ENCODE peak calls at places on chromosomes 13 and 19, in seven cellular contexts. X is upper lobe of right lung; N is CD8-positive, alpha-beta memory T cell; V is right lobe of liver; O is adrenal gland; W is body of pancreas; D is aorta. K is an unnamed sample.

GRCh38 chr13:27359203-27359821 is 65.1 kb upstream of the GTF3A start:
- DNase-seq in X (peak; percentile 77), N (peak; percentile 31), V (peak; percentile 71), O (peak; percentile 83), W (peak; percentile 74), D (peak; percentile 86), K (peak; percentile 81)

GRCh38 chr19:21848706-21849105 is 12.7 kb upstream of the ZNF43 start:
- DNase-seq in X (no peak), N (no peak), V (no peak), O (no peak), W (peak; percentile 23), D (no peak), K (no peak)

GRCh38 chr19:28966737-28967401 is 246.1 kb downstream of the UQCRFS1 start:
- DNase-seq in X (no peak), N (no peak), V (no peak), O (no peak), W (no peak), D (no peak), K (no peak)

GRCh38 chr13:65508745-65509144 is 1721.4 kb downstream of the PCDH9 start:
- DNase-seq in X (no peak), N (no peak), V (no peak), O (no peak), W (no peak), D (no peak), K (no peak)

GRCh38 chr19:47766359-47766620 is 12.2 kb upstream of the SELENOW start:
- DNase-seq in X (no peak), N (no peak), V (no peak), O (no peak), W (no peak), D (no peak), K (no peak)

GRCh38 chr13:34124912-34125311 is 307.0 kb downstream of the RFC3 start:
- DNase-seq in X (no peak), N (no peak), V (no peak), O (no peak), W (peak; percentile 20), D (no peak), K (no peak)

GRCh38 chr13:41652735-41653361 is 195.5 kb downstream of the RGCC start:
- DNase-seq in X (no peak), N (peak; percentile 22), V (no peak), O (no peak), W (peak; percentile 21), D (no peak), K (peak; percentile 32)

GRCh38 chr19:15393963-15394362 is 14.4 kb upstream of the AKAP8 start:
- DNase-seq in X (no peak), N (no peak), V (no peak), O (no peak), W (no peak), D (no peak), K (no peak)

GRCh38 chr19:39083983-39084731 is at the start of gene ACP7:
- DNase-seq in X (no peak), N (peak; percentile 22), V (no peak), O (no peak), W (peak; percentile 24), D (no peak), K (no peak)

GRCh38 chr19:49382639-49383038 is 5.4 kb upstream of the KASH5 start:
- DNase-seq in X (no peak), N (no peak), V (no peak), O (no peak), W (no peak), D (no peak), K (no peak)

GRCh38 chr19:30704716-30705115 is 332.5 kb downstream of the ZNF536 start:
- DNase-seq in X (no peak), N (no peak), V (no peak), O (no peak), W (no peak), D (no peak), K (no peak)

GRCh38 chr13:65789815-65790214 is 1440.3 kb downstream of the PCDH9 start:
- DNase-seq in X (no peak), N (no peak), V (no peak), O (no peak), W (no peak), D (no peak), K (no peak)

GRCh38 chr13:68927387-68928026 is 1180.1 kb upstream of the ATXN8OS start:
- DNase-seq in X (no peak), N (no peak), V (no peak), O (peak; percentile 55), W (no peak), D (no peak), K (peak; percentile 60)

GRCh38 chr13:99894835-99895427 is 76.6 kb downstream of the ZIC5 start:
- DNase-seq in X (no peak), N (no peak), V (no peak), O (no peak), W (no peak), D (no peak), K (no peak)

GRCh38 chr13:91313103-91313502 is 34.4 kb upstream of the MIR17HG start:
- DNase-seq in X (no peak), N (peak; percentile 26), V (no peak), O (no peak), W (no peak), D (no peak), K (peak; percentile 49)

GRCh38 chr19:6925801-6926751 is 38.7 kb downstream of the ADGRE1 start:
- DNase-seq in X (no peak), N (no peak), V (no peak), O (no peak), W (no peak), D (no peak), K (no peak)

GRCh38 chr19:51317968-51318367 is 6.5 kb downstream of the IGLON5 start:
- DNase-seq in X (no peak), N (no peak), V (no peak), O (no peak), W (no peak), D (no peak), K (no peak)

GRCh38 chr19:55082023-55082851 is 6.6 kb downstream of the EPS8L1 start:
- DNase-seq in X (no peak), N (peak; percentile 21), V (no peak), O (peak; percentile 66), W (no peak), D (no peak), K (peak; percentile 82)

GRCh38 chr13:42548731-42549554 is 25.0 kb upstream of the TNFSF11 start:
- DNase-seq in X (no peak), N (no peak), V (peak; percentile 52), O (no peak), W (no peak), D (no peak), K (no peak)

GRCh38 chr19:38455031-38455430 is 21.5 kb downstream of the RYR1 start:
- DNase-seq in X (no peak), N (no peak), V (no peak), O (no peak), W (no peak), D (no peak), K (no peak)

GRCh38 chr19:18438331-18439024 is 545 bp upstream of the ISYNA1 start:
- DNase-seq in X (no peak), N (no peak), V (no peak), O (peak; percentile 87), W (peak; percentile 76), D (no peak), K (peak; percentile 88)

DNA sequence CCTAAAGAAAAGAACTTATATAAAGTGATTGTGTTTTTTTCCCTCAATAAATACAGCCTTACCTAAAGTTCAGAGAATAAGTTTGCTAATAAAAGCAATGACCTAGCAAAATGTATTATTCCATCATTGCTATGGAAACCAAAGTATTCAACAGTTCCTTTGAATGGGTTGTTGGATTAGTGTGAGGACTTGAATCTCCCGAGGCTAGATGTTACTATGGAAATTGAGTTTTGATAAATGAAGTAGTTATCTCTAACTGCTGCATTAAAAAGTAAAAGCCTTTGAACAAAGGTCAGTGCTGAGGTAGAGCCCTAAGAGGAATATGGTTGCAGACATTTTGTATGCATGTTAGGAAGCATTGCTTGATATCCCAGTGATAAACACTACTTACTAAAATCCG is 6.2 kb downstream of the KLF5 start:
- DNase-seq in X (no peak), N (no peak), V (no peak), O (no peak), W (no peak), D (no peak), K (no peak)
- H3K4me3 ChIP-seq in X (no peak overlapping the region), N (no peak overlapping the region), V (no peak overlapping the region), O (no peak overlapping the region), W (no peak overlapping the region), D (no peak overlapping the region), K (no peak overlapping the region)

DNA sequence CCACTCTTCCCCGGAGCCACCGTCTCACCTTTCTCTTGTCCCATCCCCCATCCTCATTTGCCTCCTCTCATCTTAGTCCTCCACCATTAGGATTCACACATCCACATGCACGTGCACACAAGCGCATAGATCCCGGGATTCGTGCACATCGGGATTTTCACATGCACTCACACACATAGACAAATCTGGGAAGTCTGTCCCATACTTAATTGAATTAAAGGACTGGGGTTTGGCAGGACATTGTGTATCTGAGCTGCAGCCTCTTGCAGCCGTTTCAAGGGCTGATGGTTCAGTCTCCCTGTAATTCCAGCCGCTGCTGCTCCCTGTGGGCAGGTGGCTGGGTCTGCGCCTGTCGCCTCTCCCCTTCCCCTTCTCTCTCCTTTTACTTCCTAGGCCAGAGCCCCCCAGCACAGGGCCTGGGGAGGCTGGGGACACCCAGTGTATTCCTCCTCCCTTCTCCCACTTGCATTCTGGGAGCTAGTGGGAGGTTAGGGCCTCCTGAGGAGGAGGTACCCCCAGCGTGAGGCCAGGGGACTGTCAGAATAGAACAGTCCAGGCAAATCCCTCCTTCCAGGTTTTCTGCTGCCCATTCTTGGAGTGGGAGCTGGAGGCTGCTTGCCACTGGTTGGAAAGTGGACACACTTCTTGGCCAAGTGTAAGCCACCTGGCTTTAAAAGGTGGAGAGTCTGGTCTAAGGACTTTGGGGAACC is 43.6 kb downstream of the LYL1 start:
- DNase-seq in X (no peak), N (no peak), V (no peak), O (no peak), W (no peak), D (no peak), K (peak; percentile 51)
- H3K4me1 ChIP-seq in X (peaks cover 91% of the 10 kb centered on the region), N (peaks cover 16% of the 10 kb centered on the region), V (peaks cover 11% of the 10 kb centered on the region), O (peaks cover 33% of the 10 kb centered on the region), W (peaks cover 71% of the 10 kb centered on the region), D (peaks cover 3% of the 10 kb centered on the region), K (peaks cover 92% of the 10 kb centered on the region)

GRCh38 chr13:110812869-110813645 is 99.6 kb downstream of the ING1 start:
- DNase-seq in X (peak; percentile 42), N (no peak), V (no peak), O (no peak), W (no peak), D (no peak), K (no peak)
- H3K4me3 ChIP-seq in X (peak overlapping the region; percentile 23), N (no peak overlapping the region), V (no peak overlapping the region), O (no peak overlapping the region), W (no peak overlapping the region), D (no peak overlapping the region), K (peak overlapping the region; percentile 53)

GRCh38 chr19:58385313-58386165 is 1.5 kb upstream of the RPS5 start:
- DNase-seq in X (no peak), N (no peak), V (no peak), O (peak; percentile 64), W (no peak), D (no peak), K (no peak)
- H3K4me1 ChIP-seq in X (peaks cover 24% of the 10 kb centered on the region), N (peaks cover 29% of the 10 kb centered on the region), V (peaks cover 13% of the 10 kb centered on the region), O (peaks cover 30% of the 10 kb centered on the region), W (peaks cover 60% of the 10 kb centered on the region), D (no peaks in the 10 kb centered on the region), K (peaks cover 28% of the 10 kb centered on the region)